ENCODE peak calls at places on chromosome 4, in four cellular contexts. D, I, C and K are unnamed samples.
A peak's percentile ranks its signal among the peaks of the same experiment; 100 is the strongest.

GRCh38 chr4:2042207-2042946 is 16.8 kb upstream of the NAT8L start:
- DNase-seq in C (no peak), I (peak; percentile 82), D (no peak), K (peak; percentile 69)

GRCh38 chr4:180057891-180058643 is 2185.1 kb upstream of the TENM3 start:
- DNase-seq in D (no peak), I (peak; percentile 73), C (peak; percentile 50), K (peak; percentile 27)

GRCh38 chr4:140748171-140748570 is 8.0 kb downstream of the TBC1D9 start:
- DNase-seq in C (no peak), D (no peak), I (no peak), K (no peak)

GRCh38 chr4:169225058-169225751 is 45.6 kb downstream of the SH3RF1 start:
- DNase-seq in C (peak; percentile 36), D (no peak), I (no peak), K (peak; percentile 73)

GRCh38 chr4:100306018-100306417 is 115.8 kb upstream of the DDIT4L start:
- DNase-seq in C (no peak), D (no peak), I (no peak), K (no peak)

GRCh38 chr4:143559757-143560147 is 46.2 kb downstream of the SMARCA5 start:
- DNase-seq in D (no peak), I (no peak), C (no peak), K (peak; percentile 10)

GRCh38 chr4:127479031-127479622 is 153.6 kb upstream of the INTU start:
- DNase-seq in D (no peak), C (no peak), I (no peak), K (peak; percentile 68)

GRCh38 chr4:137892134-137892533 is 350.0 kb downstream of the SLC7A11 start:
- DNase-seq in I (no peak), D (no peak), C (no peak), K (no peak)

GRCh38 chr4:139108567-139109128 is 68.4 kb downstream of the ELF2 start:
- DNase-seq in D (no peak), I (no peak), C (no peak), K (no peak)

GRCh38 chr4:3836802-3837601 is 70.8 kb downstream of the ADRA2C start:
- DNase-seq in I (no peak), D (no peak), C (peak; percentile 95), K (no peak)

GRCh38 chr4:161948026-161948770 is 215.6 kb downstream of the FSTL5 start:
- DNase-seq in I (no peak), C (no peak), D (no peak), K (no peak)

GRCh38 chr4:145482209-145483021 is 762 bp downstream of the SMAD1 start:
- DNase-seq in D (peak; percentile 23), I (peak; percentile 81), C (peak; percentile 81), K (peak; percentile 74)

GRCh38 chr4:98126141-98126540 is 17.1 kb downstream of the STPG2 start:
- DNase-seq in I (no peak), C (no peak), D (no peak), K (no peak)

GRCh38 chr4:1236103-1236641 is 12.8 kb downstream of the CTBP1 start:
- DNase-seq in D (no peak), C (no peak), I (no peak), K (no peak)

GRCh38 chr4:24607338-24607737 is 23.0 kb upstream of the DHX15 start:
- DNase-seq in D (no peak), C (no peak), I (no peak), K (no peak)

GRCh38 chr4:157270108-157270507 is 49.6 kb downstream of the GRIA2 start:
- DNase-seq in I (no peak), C (no peak), D (no peak), K (no peak)

GRCh38 chr4:17322514-17322913 is 189.4 kb downstream of the QDPR start:
- DNase-seq in D (no peak), I (no peak), C (no peak), K (no peak)

GRCh38 chr4:53194727-53195126 is 171.1 kb downstream of the SCFD2 start:
- DNase-seq in I (no peak), D (no peak), C (no peak), K (no peak)

GRCh38 chr4:125728568-125728967 is 413.8 kb downstream of the FAT4 start:
- DNase-seq in C (peak; percentile 42), I (no peak), D (no peak), K (peak; percentile 45)

GRCh38 chr4:7370038-7370437 is 64.7 kb downstream of the PSAPL1 start:
- DNase-seq in C (no peak), I (no peak), D (no peak), K (no peak)

GRCh38 chr4:173490817-173491518 is 39.1 kb downstream of the HAND2 start:
- DNase-seq in C (no peak), I (no peak), D (no peak), K (peak; percentile 59)

GRCh38 chr4:158769175-158769831 is 477 bp downstream of the FNIP2 start:
- DNase-seq in D (peak; percentile 19), C (peak; percentile 41), I (no peak), K (peak; percentile 40)

GRCh38 chr4:165612936-165613335 is 234.1 kb downstream of the CPE start:
- DNase-seq in C (no peak), D (no peak), I (no peak), K (no peak)

GRCh38 chr4:10281996-10282395 is 165.4 kb upstream of the WDR1 start:
- DNase-seq in C (no peak), D (no peak), I (no peak), K (no peak)

GRCh38 chr4:96354036-96354712 is 514.3 kb downstream of the PDHA2 start:
- DNase-seq in D (no peak), C (no peak), I (no peak), K (peak; percentile 10)

GRCh38 chr4:54016504-54016903 is 47.9 kb downstream of the CHIC2 start:
- DNase-seq in D (no peak), I (no peak), C (no peak), K (no peak)

GRCh38 chr4:127732623-127733199 is 2.5 kb downstream of the SLC25A31 start:
- DNase-seq in I (peak; percentile 48), C (no peak), D (no peak), K (peak; percentile 32)

GRCh38 chr4:111631157-111631999 is 513.9 kb upstream of the FAM241A start:
- DNase-seq in D (no peak), I (no peak), C (no peak), K (peak; percentile 39)

GRCh38 chr4:21991050-21991449 is 42.5 kb upstream of the KCNIP4 start:
- DNase-seq in C (no peak), D (no peak), I (no peak), K (peak; percentile 16)

GRCh38 chr4:73871911-73872310 is 2.7 kb downstream of the CXCL1 start:
- DNase-seq in C (no peak), D (no peak), I (no peak), K (no peak)

GRCh38 chr4:1775731-1776500 is 17.2 kb upstream of the FGFR3 start:
- DNase-seq in C (peak; percentile 87), I (no peak), D (no peak), K (no peak)

GRCh38 chr4:6487466-6487865 is 15.1 kb upstream of the PPP2R2C start:
- DNase-seq in C (no peak), I (no peak), D (no peak), K (no peak)

GRCh38 chr4:41426523-41426922 is 111.4 kb upstream of the LIMCH1 start:
- DNase-seq in C (no peak), D (no peak), I (no peak), K (no peak)

GRCh38 chr4:145507636-145508035 is 26.0 kb downstream of the SMAD1 start:
- DNase-seq in I (no peak), C (no peak), D (no peak), K (no peak)